ENCODE peak calls at places on chromosomes 13 and 19, in six cellular contexts. S, U, N, V, G and M are unnamed samples. For H3K9me3, the result is how much of the 10 kb centered on the place peaks cover.

GRCh38 chr13:27953671-27954405 is 15.3 kb downstream of the CDX2 start:
- DNase-seq in G (peak), V (peak), S (peak), N (peak), U (no peak), M (peak)

GRCh38 chr19:31316201-31316951 is 32.9 kb downstream of the TSHZ3 start:
- DNase-seq in U (no peak), G (no peak), V (peak), S (no peak), N (no peak), M (no peak)

GRCh38 chr19:52200044-52200443 is 10.2 kb downstream of the PPP2R1A start:
- DNase-seq in N (no peak), S (peak), V (no peak), U (no peak), G (no peak), M (no peak)

GRCh38 chr19:13026478-13026999 is 31.3 kb downstream of the NFIX start:
- DNase-seq in G (no peak), U (no peak), S (no peak), V (no peak), N (peak), M (no peak)

GRCh38 chr13:66461021-66461420 is 769.1 kb downstream of the PCDH9 start:
- DNase-seq in V (no peak), U (no peak), S (no peak), G (no peak), N (no peak), M (no peak)

GRCh38 chr13:99432637-99433542 is 68.4 kb upstream of the TM9SF2 start:
- DNase-seq in V (peak), U (peak), G (no peak), S (peak), N (peak), M (peak)

GRCh38 chr19:9353011-9353410 is 9.8 kb upstream of the ZNF177 start:
- DNase-seq in U (no peak), N (peak), V (no peak), S (no peak), G (no peak), M (no peak)

GRCh38 chr13:42153371-42153770 is 104.9 kb downstream of the DGKH start:
- DNase-seq in V (no peak), G (no peak), U (no peak), S (no peak), N (no peak), M (no peak)

GRCh38 chr13:38687246-38688229 is 661 bp downstream of the FREM2 start:
- DNase-seq in G (no peak), S (no peak), N (no peak), V (peak), U (no peak), M (no peak)

GRCh38 chr13:33582121-33582520 is 235.8 kb upstream of the RFC3 start:
- DNase-seq in N (no peak), U (no peak), S (no peak), G (no peak), V (no peak), M (no peak)

GRCh38 chr19:42216653-42217521 is 590 bp downstream of the DEDD2 start:
- DNase-seq in S (peak), N (peak), G (peak), U (no peak), V (peak), M (no peak)

GRCh38 chr13:98004107-98004506 is 50.6 kb downstream of the IPO5 start:
- DNase-seq in S (no peak), G (no peak), V (no peak), N (no peak), U (no peak), M (no peak)

GRCh38 chr13:24356270-24356669 is 46.9 kb downstream of the C1QTNF9 start:
- DNase-seq in V (no peak), S (no peak), N (no peak), G (no peak), U (no peak), M (no peak)

GRCh38 chr19:40668991-40669614 is 21.3 kb downstream of the NUMBL start:
- DNase-seq in G (no peak), N (no peak), U (no peak), S (no peak), V (no peak), M (no peak)

GRCh38 chr19:55443824-55444719 is 972 bp upstream of the SHISA7 start:
- DNase-seq in G (no peak), S (no peak), N (no peak), U (no peak), V (no peak), M (no peak)

GRCh38 chr13:104106705-104107393 is 1040.6 kb upstream of the SLC10A2 start:
- DNase-seq in U (no peak), G (no peak), V (no peak), N (no peak), S (no peak), M (no peak)

GRCh38 chr19:8158411-8159074 is 9.2 kb upstream of the FBN3 start:
- DNase-seq in N (peak), S (peak), V (peak), G (peak), U (peak), M (no peak)

GRCh38 chr13:113814435-113814821 is 49.4 kb downstream of the GAS6 start:
- DNase-seq in G (no peak), U (no peak), V (no peak), S (no peak), N (no peak), M (no peak)

GRCh38 chr13:95579303-95579702 is 26.8 kb downstream of the CLDN10 start:
- DNase-seq in V (no peak), N (no peak), G (no peak), U (no peak), S (no peak), M (no peak)

GRCh38 chr19:16327911-16328823 is 3.5 kb downstream of the KLF2 start:
- DNase-seq in U (peak), G (no peak), S (peak), N (no peak), V (no peak), M (peak)

GRCh38 chr13:97574926-97575325 is 141.0 kb downstream of the RAP2A start:
- DNase-seq in U (no peak), S (peak), N (peak), G (peak), V (peak), M (no peak)

GRCh38 chr13:91358384-91358776 is 10.9 kb downstream of the MIR17HG start:
- DNase-seq in S (no peak), G (no peak), V (no peak), N (no peak), U (no peak), M (no peak)

GRCh38 chr13:27659466-27659865 is 37.8 kb downstream of the POLR1D start:
- DNase-seq in N (no peak), V (no peak), S (no peak), G (no peak), U (no peak), M (no peak)

DNA sequence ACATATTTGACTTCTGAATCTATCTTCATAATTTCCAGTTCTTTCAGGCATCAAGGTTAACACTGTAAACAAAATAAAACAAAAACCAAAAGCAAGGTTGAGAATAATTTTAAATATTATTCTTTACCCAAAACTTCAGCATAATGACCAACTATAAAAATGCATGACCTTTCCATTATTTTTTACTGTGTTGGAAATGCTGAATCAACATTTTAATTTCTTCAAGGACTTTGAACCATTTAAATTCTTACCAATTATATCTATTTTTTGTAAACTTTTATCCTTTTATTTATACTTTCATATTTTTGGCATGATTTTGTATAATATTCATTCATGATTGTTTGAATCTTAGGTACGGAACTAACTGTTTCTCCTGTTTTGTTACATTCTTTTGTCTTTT is 6.9 kb downstream of the ZNF585A start:
- DNase-seq in U (no peak), N (no peak), V (no peak), S (no peak), G (no peak), M (no peak)
- H3K9me3 ChIP-seq in U (under half), N (half or more), V (under half), S (under half), G (under half), M (under half)

DNA sequence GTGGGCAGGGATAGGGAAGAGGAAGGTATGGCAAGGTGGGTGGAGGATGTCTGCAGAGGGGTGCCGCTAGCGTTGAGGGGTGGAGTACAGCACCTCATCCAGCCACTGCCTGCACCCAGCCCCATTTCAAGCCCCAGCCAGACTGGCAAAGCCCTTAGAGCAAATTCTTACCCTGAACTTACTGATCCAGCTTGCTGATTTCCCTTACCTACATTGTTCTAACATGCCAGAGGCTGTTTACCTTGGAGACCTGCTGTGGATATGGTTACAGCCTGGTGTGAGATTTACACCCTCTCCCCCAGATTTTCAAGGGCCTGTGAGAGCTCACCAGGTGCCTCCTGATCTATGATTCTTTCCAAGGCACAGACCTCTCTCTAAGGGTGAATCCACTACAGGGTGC is 86.0 kb downstream of the ZNF726 start:
- DNase-seq in G (no peak), V (no peak), N (no peak), S (no peak), U (no peak), M (no peak)
- H3K9me3 ChIP-seq in G (under half), V (under half), N (half or more), S (under half), U (under half), M (under half)

DNA sequence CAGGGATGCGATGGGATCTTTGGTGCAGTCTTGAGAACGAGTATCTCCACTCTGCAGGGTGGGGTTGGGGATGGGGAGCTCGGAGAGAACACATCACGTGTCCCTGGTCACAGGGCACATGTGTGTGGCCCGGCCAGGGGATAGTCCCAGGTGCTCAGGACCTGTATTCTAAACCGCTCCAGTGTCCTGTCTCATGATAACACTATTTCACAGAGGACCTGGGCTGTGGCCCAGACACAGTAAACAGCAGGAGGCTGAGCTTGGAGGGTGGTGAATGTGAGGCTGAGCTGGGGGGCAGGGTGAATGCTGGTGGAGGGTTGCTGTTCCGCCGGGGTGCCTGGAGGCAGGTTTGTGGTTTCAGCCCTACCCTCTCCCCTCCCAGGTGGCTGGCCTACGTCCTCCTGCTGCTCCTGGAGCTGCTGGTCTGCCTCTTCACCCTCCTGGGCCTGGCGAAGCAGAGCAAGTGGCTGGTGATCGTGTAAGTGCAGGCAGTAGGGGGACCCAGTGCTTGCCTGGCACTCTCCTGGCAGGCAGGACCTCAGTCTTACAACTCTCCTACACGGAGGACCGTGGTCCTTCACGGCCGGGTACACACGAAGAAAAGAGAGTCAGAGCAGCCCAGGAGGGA is 11.1 kb downstream of the TTYH1 start:
- DNase-seq in G (no peak), U (no peak), S (no peak), V (peak), N (no peak), M (no peak)
- H3K9me3 ChIP-seq in G (under half), U (under half), S (under half), V (under half), N (under half), M (under half)

GRCh38 chr13:49341517-49341916 is 93.8 kb downstream of the CDADC1 start:
- DNase-seq in U (no peak), S (no peak), N (no peak), V (no peak), G (no peak), M (no peak)

GRCh38 chr13:49343255-49343654 is 95.5 kb downstream of the CDADC1 start:
- DNase-seq in V (no peak), N (no peak), U (no peak), G (peak), S (no peak), M (no peak)

GRCh38 chr13:49340161-49340560 is 92.4 kb downstream of the CDADC1 start:
- DNase-seq in G (no peak), V (no peak), N (no peak), U (no peak), S (no peak), M (no peak)

GRCh38 chr13:49342404-49342803 is 94.7 kb downstream of the CDADC1 start:
- DNase-seq in G (no peak), N (no peak), U (no peak), S (no peak), V (no peak), M (no peak)

DNA sequence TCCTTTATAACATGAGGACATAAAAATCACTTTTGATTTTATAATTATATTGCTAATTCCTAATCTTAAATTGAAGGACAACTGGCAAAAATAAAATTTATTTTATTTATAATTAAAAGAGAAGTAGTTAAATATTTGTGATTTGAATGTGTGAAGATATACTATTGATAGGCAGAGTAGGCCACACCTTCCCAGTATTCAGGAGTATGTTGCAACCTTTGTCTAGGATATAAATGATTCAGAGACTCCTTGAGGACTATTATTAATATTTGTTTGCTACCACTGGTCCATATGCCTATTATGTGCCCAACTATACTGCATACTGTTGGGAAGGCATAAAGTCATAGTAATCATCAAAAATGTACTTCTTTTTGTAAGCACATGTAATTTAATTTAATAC is 94.2 kb downstream of the CDADC1 start:
- DNase-seq in G (no peak), U (no peak), S (no peak), V (no peak), N (no peak), M (no peak)
- H3K9me3 ChIP-seq in G (under half), U (under half), S (under half), V (under half), N (under half), M (under half)

GRCh38 chr13:55394470-55394869 is 1746.2 kb upstream of the PRR20A start:
- DNase-seq in U (no peak), N (no peak), S (no peak), G (no peak), V (no peak), M (no peak)
- H3K9me3 ChIP-seq in U (under half), N (under half), S (under half), G (under half), V (under half), M (under half)

GRCh38 chr19:57642396-57643046 is 9.6 kb downstream of the ZNF211 start:
- DNase-seq in N (no peak), U (no peak), S (no peak), G (no peak), V (no peak), M (no peak)
- H3K9me3 ChIP-seq in N (under half), U (half or more), S (under half), G (under half), V (under half), M (under half)

GRCh38 chr13:22937241-22937640 is 243.5 kb upstream of the SGCG start:
- DNase-seq in V (no peak), S (no peak), U (no peak), N (no peak), G (no peak), M (no peak)
- H3K9me3 ChIP-seq in V (under half), S (under half), U (under half), N (under half), G (under half), M (under half)

DNA sequence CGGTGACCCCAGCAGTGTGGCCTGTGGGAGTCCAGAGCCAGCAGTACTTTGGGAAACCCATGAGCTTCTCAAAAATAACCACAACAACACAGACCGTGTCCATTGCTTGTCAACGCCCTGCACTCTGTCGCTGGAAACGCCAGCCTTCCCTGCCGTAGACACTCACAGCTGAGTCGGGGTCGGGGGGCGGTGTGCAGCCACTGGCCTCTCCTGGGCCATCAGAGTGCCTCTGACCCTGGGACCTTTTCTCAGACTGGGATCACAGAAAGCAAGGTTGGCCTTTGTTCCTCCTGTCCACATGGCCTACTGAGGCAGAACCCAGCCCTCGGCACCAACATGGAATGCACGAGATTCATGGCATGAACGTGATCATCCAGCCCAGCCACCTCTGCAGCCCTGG is 95.7 kb downstream of the TUBA3C start:
- DNase-seq in G (no peak), U (no peak), V (no peak), N (no peak), S (no peak), M (no peak)
- H3K9me3 ChIP-seq in G (under half), U (under half), V (under half), N (under half), S (under half), M (under half)